ENCODE peak calls at places on chromosomes 3 and 15, in nine cellular contexts. F is HCT116, M is SK-N-SH, W is K562, Q is A549, I is endothelial cell of umbilical vein, E is GM12878, V is H1, H is HepG2. O is an unnamed sample.

GRCh38 chr15:57551717-57552677 is 39.7 kb upstream of the MYZAP start:
- DNase-seq in F (peak; percentile 27), V (no peak), M (no peak), E (no peak), H (peak; percentile 52), Q (peak; percentile 86), W (no peak), I (peak; percentile 88), O (no peak)

GRCh38 chr3:17874630-17875029 is 132.2 kb upstream of the TBC1D5 start:
- DNase-seq in Q (no peak), H (no peak), W (no peak), I (no peak), F (no peak), M (no peak), E (no peak), V (no peak), O (peak; percentile 33)

GRCh38 chr3:39254806-39255449 is 24.9 kb downstream of the CX3CR1 start:
- DNase-seq in H (no peak), W (no peak), E (no peak), F (no peak), M (no peak), V (no peak), Q (no peak), I (no peak), O (peak; percentile 12)

GRCh38 chr3:71859128-71859519 is 74.2 kb upstream of the PROK2 start:
- DNase-seq in Q (peak; percentile 42), I (peak; percentile 8), E (no peak), W (peak; percentile 10), M (peak; percentile 55), H (peak; percentile 16), V (no peak), F (peak; percentile 27), O (peak; percentile 83)

GRCh38 chr15:84590406-84590805 is 10.4 kb upstream of the ZSCAN2 start:
- DNase-seq in I (no peak), H (no peak), F (no peak), M (no peak), W (no peak), Q (no peak), E (no peak), V (no peak), O (no peak)

GRCh38 chr3:189863031-189863430 is 231.8 kb downstream of the TP63 start:
- DNase-seq in F (no peak), I (no peak), Q (peak; percentile 22), W (no peak), H (no peak), V (no peak), E (no peak), M (no peak), O (no peak)

GRCh38 chr3:172625404-172625803 is 85.5 kb downstream of the NCEH1 start:
- DNase-seq in I (no peak), Q (no peak), M (no peak), V (no peak), F (no peak), H (no peak), E (no peak), W (no peak), O (no peak)

GRCh38 chr3:43838877-43839276 is 148.1 kb downstream of the ABHD5 start:
- DNase-seq in I (no peak), W (no peak), V (no peak), M (no peak), E (no peak), F (no peak), H (no peak), Q (peak; percentile 10), O (no peak)

GRCh38 chr3:46609944-46610722 is 2.2 kb upstream of the FAM240A start:
- DNase-seq in M (peak; percentile 37), F (no peak), W (no peak), Q (no peak), E (no peak), V (peak; percentile 30), I (no peak), H (no peak), O (no peak)

GRCh38 chr3:184594386-184595035 is 32.9 kb downstream of the EPHB3 start:
- DNase-seq in H (no peak), V (no peak), Q (no peak), F (no peak), M (no peak), E (no peak), I (no peak), W (no peak), O (no peak)

GRCh38 chr3:146517684-146518435 is 26.5 kb downstream of the PLSCR1 start:
- DNase-seq in F (no peak), W (peak; percentile 45), E (no peak), I (no peak), H (no peak), M (no peak), V (no peak), Q (peak; percentile 28), O (no peak)

GRCh38 chr3:189794518-189794917 is 163.3 kb downstream of the TP63 start:
- DNase-seq in F (no peak), H (no peak), M (no peak), Q (no peak), E (no peak), I (no peak), W (no peak), V (no peak), O (no peak)

GRCh38 chr15:78067328-78068241 is 9.9 kb downstream of the TBC1D2B start:
- DNase-seq in W (no peak), E (no peak), I (peak; percentile 60), Q (no peak), M (peak; percentile 77), F (no peak), H (no peak), V (no peak), O (peak; percentile 31)

GRCh38 chr15:75153084-75153483 is 48.6 kb upstream of the C15orf39 start:
- DNase-seq in E (no peak), W (peak; percentile 92), H (peak; percentile 82), F (peak; percentile 73), Q (peak; percentile 84), M (peak; percentile 42), V (no peak), I (peak; percentile 25), O (peak; percentile 92)

GRCh38 chr3:99504258-99504657 is 134.1 kb upstream of the COL8A1 start:
- DNase-seq in H (peak; percentile 69), W (no peak), V (no peak), E (no peak), Q (peak; percentile 2), F (no peak), I (no peak), M (no peak), O (no peak)

GRCh38 chr3:90184861-90185260 is 1077.4 kb downstream of the EPHA3 start:
- DNase-seq in I (no peak), M (no peak), V (no peak), E (no peak), H (no peak), W (no peak), Q (peak; percentile 5), F (no peak), O (peak; percentile 6)

DNA sequence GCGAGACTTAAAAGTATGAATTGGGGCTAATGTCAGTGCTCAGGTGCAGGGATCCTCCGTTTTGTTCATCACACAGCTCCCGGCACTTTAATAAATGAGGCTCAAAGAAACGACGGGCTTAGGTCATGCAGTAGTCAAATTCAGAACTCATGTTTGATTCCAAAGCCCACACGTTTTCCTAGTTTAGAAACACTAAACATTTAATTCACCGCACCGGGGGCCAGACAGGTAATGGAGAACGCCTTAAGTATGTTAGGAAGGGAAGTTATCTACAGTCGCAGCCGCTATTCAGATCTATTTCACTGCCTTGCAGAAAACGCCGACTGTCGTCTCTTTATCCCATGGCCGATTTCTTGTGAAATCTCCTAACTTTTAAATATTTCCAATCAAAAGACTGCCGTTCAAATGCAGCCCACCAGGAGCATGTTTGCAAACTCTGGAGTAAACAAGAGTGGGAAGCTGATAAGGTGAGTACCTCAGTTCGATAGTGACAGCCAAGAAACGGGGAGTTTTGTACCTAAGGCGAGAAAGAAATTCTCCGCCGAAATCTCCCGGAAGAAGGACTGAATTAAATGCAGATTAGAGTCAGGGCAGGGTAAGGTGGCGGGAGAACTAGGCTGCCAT is 569 bp downstream of the HIGD2B start:
- DNase-seq in H (peak; percentile 25), F (no peak), E (no peak), V (no peak), Q (no peak), I (peak; percentile 1), M (no peak), W (no peak), O (peak; percentile 8)
- H3K4me3 ChIP-seq in H (peak overlapping the region; percentile 90), F (peak overlapping the region; percentile 64), E (peak overlapping the region; percentile 84), V (peak overlapping the region; percentile 81), Q (peak overlapping the region; percentile 67), I (peak overlapping the region; percentile 54), M (peak overlapping the region; percentile 77), W (peak overlapping the region; percentile 68), O (peak overlapping the region; percentile 99)

DNA sequence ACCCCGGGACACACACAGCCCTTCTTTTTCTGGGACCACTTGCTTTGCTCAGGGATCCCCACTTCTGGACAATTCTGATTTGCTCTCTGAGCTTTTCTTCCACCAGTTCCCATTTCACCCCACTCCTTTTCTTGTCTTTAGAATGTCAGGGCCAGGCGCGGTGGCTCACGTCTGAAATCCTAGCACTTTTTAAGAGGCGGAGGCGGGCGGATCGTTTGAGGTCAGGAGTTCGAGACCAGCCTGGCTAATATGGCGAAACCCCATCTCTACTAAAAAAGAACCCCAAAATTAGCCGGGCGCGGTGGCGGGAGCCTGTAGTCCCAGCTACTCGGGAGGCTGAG is 907 bp downstream of the USP13 start:
- DNase-seq in F (no peak), I (no peak), M (no peak), W (no peak), V (no peak), H (no peak), Q (peak; percentile 31), E (no peak), O (no peak)
- TF ChIP-seq MAX in F (no peak), I (no peak), M (no peak), W (no peak), V (no peak), H (no peak), Q (no peak), E (no peak), O (no peak)

GRCh38 chr3:70753572-70753971 is 441.1 kb upstream of the MDFIC2 start:
- DNase-seq in F (no peak), H (no peak), V (no peak), I (no peak), W (peak; percentile 1), M (no peak), Q (peak; percentile 18), E (no peak), O (peak; percentile 1)
- TF ChIP-seq CTCF in F (no peak), H (no peak), V (peak; percentile 63), I (no peak), W (no peak), M (no peak), Q (peak; percentile 8), E (no peak), O (no peak)

GRCh38 chr3:176776622-176777021 is 420.7 kb downstream of the TBL1XR1 start:
- DNase-seq in V (no peak), Q (no peak), F (no peak), W (no peak), E (no peak), I (no peak), M (no peak), H (no peak), O (no peak)

GRCh38 chr3:176785207-176785606 is 412.1 kb downstream of the TBL1XR1 start:
- DNase-seq in F (no peak), I (no peak), V (no peak), H (no peak), E (no peak), Q (no peak), W (no peak), M (no peak), O (no peak)

DNA sequence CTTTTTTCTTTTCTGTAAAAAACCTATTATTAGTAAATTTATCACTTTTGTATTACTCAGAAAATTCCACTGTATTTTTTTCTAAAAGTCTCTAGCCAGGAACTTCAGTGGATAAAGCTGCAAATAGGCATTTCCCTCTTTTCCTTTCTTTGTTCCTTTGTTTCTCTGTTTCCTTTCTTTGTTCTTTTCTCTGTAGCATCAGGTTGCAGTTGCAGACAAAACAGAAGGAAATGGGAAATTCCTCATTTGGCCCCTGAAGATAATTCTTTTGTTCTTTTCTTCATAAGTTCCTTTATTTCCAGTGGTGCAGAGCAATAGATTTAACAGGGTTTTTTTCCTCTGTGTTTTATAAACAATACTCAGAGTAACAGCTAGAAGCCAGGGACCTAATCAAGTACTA is 416.5 kb downstream of the TBL1XR1 start:
- DNase-seq in E (no peak), Q (no peak), M (no peak), V (no peak), I (peak; percentile 74), W (no peak), H (no peak), F (no peak), O (no peak)
- H3K4me3 ChIP-seq in E (no peak overlapping the region), Q (no peak overlapping the region), M (no peak overlapping the region), V (no peak overlapping the region), I (no peak overlapping the region), W (no peak overlapping the region), H (no peak overlapping the region), F (no peak overlapping the region), O (no peak overlapping the region)

O was measured in NB4.